ENCODE peak calls at places on chromosomes 3 and 15, in four cellular contexts. One of them, this sample, is unnamed.

GRCh38 chr15:28984421-28985375 is 98.9 kb downstream of the APBA2 start:
- DNase-seq in GM12891: no peak
- DNase-seq in esophagus muscularis mucosa: peak
- DNase-seq in A549: no peak
- DNase-seq in this sample: no peak

GRCh38 chr3:29334652-29335189 is 53.9 kb downstream of the RBMS3 start:
- DNase-seq in A549: no peak
- DNase-seq in GM12891: no peak
- DNase-seq in esophagus muscularis mucosa: no peak
- DNase-seq in this sample: no peak

GRCh38 chr3:115146032-115146417 is 1.1 kb downstream of the ZBTB20 start:
- DNase-seq in GM12891: no peak
- DNase-seq in esophagus muscularis mucosa: no peak
- DNase-seq in A549: peak
- DNase-seq in this sample: peak

GRCh38 chr3:24343084-24343783 is 151.4 kb downstream of the THRB start:
- DNase-seq in A549: no peak
- DNase-seq in GM12891: no peak
- DNase-seq in esophagus muscularis mucosa: no peak
- DNase-seq in this sample: no peak

GRCh38 chr3:174541708-174542107 is 317.4 kb upstream of the NAALADL2 start:
- DNase-seq in esophagus muscularis mucosa: no peak
- DNase-seq in GM12891: no peak
- DNase-seq in A549: no peak
- DNase-seq in this sample: no peak

GRCh38 chr15:70100495-70101331 is 3.0 kb upstream of the TLE3 start:
- DNase-seq in esophagus muscularis mucosa: no peak
- DNase-seq in GM12891: no peak
- DNase-seq in A549: peak
- DNase-seq in this sample: peak

GRCh38 chr3:60314064-60314463 is 937.2 kb downstream of the FHIT start:
- DNase-seq in A549: no peak
- DNase-seq in esophagus muscularis mucosa: no peak
- DNase-seq in GM12891: no peak
- DNase-seq in this sample: no peak

GRCh38 chr3:157844770-157845522 is 261.3 kb downstream of the SHOX2 start:
- DNase-seq in GM12891: no peak
- DNase-seq in A549: no peak
- DNase-seq in esophagus muscularis mucosa: no peak
- DNase-seq in this sample: no peak

GRCh38 chr3:196502775-196503181 is 790 bp downstream of the RNF168 start:
- DNase-seq in A549: peak
- DNase-seq in GM12891: no peak
- DNase-seq in esophagus muscularis mucosa: no peak
- DNase-seq in this sample: peak

GRCh38 chr3:183272142-183272541 is 19.1 kb downstream of the B3GNT5 start:
- DNase-seq in esophagus muscularis mucosa: no peak
- DNase-seq in A549: no peak
- DNase-seq in GM12891: no peak
- DNase-seq in this sample: no peak

GRCh38 chr3:193829781-193830180 is 236.8 kb downstream of the OPA1 start:
- DNase-seq in GM12891: no peak
- DNase-seq in esophagus muscularis mucosa: no peak
- DNase-seq in A549: no peak
- DNase-seq in this sample: no peak

GRCh38 chr3:29186982-29187718 is 93.7 kb upstream of the RBMS3 start:
- DNase-seq in esophagus muscularis mucosa: no peak
- DNase-seq in A549: peak
- DNase-seq in GM12891: no peak
- DNase-seq in this sample: no peak

GRCh38 chr3:36904641-36905040 is 40.2 kb downstream of the TRANK1 start:
- DNase-seq in A549: peak
- DNase-seq in esophagus muscularis mucosa: no peak
- DNase-seq in GM12891: no peak
- DNase-seq in this sample: no peak

GRCh38 chr3:194906970-194907629 is 221.4 kb downstream of the FAM43A start:
- DNase-seq in GM12891: no peak
- DNase-seq in A549: no peak
- DNase-seq in esophagus muscularis mucosa: peak
- DNase-seq in this sample: no peak

GRCh38 chr3:17745301-17745700 is 2.9 kb upstream of the TBC1D5 start:
- DNase-seq in esophagus muscularis mucosa: no peak
- DNase-seq in A549: no peak
- DNase-seq in GM12891: no peak
- DNase-seq in this sample: no peak

GRCh38 chr3:110932515-110933095 is 139.0 kb upstream of the NECTIN3 start:
- DNase-seq in GM12891: no peak
- DNase-seq in esophagus muscularis mucosa: no peak
- DNase-seq in A549: peak
- DNase-seq in this sample: no peak

GRCh38 chr15:47717036-47717611 is at the start of gene SEMA6D:
- DNase-seq in GM12891: peak
- DNase-seq in A549: peak
- DNase-seq in esophagus muscularis mucosa: no peak
- DNase-seq in this sample: no peak

GRCh38 chr15:40097968-40098476 is 10.7 kb downstream of the BMF start:
- DNase-seq in GM12891: no peak
- DNase-seq in A549: no peak
- DNase-seq in esophagus muscularis mucosa: no peak
- DNase-seq in this sample: peak

GRCh38 chr3:172397716-172398405 is 50.4 kb downstream of the GHSR start:
- DNase-seq in GM12891: no peak
- DNase-seq in esophagus muscularis mucosa: no peak
- DNase-seq in A549: peak
- DNase-seq in this sample: no peak

GRCh38 chr3:64332461-64333350 is 107.4 kb upstream of the PRICKLE2 start:
- DNase-seq in GM12891: no peak
- DNase-seq in A549: no peak
- DNase-seq in esophagus muscularis mucosa: peak
- DNase-seq in this sample: no peak

GRCh38 chr15:58221591-58222241 is 83.5 kb downstream of the AQP9 start:
- DNase-seq in esophagus muscularis mucosa: no peak
- DNase-seq in A549: peak
- DNase-seq in GM12891: no peak
- DNase-seq in this sample: no peak

GRCh38 chr15:97143847-97144711 is 813.6 kb downstream of the NR2F2 start:
- DNase-seq in esophagus muscularis mucosa: no peak
- DNase-seq in GM12891: no peak
- DNase-seq in A549: no peak
- DNase-seq in this sample: no peak

GRCh38 chr15:52256366-52256765 is 39.2 kb downstream of the MYO5C start:
- DNase-seq in GM12891: peak
- DNase-seq in esophagus muscularis mucosa: peak
- DNase-seq in A549: peak
- DNase-seq in this sample: peak

GRCh38 chr15:52258461-52258860 is 37.1 kb downstream of the MYO5C start:
- DNase-seq in GM12891: no peak
- DNase-seq in A549: no peak
- DNase-seq in esophagus muscularis mucosa: no peak
- DNase-seq in this sample: no peak

GRCh38 chr15:52255935-52256334 is 39.7 kb downstream of the MYO5C start:
- DNase-seq in esophagus muscularis mucosa: no peak
- DNase-seq in GM12891: no peak
- DNase-seq in A549: no peak
- DNase-seq in this sample: no peak

GRCh38 chr15:52257734-52258062 is 37.9 kb downstream of the MYO5C start:
- DNase-seq in esophagus muscularis mucosa: no peak
- DNase-seq in A549: no peak
- DNase-seq in GM12891: no peak
- DNase-seq in this sample: no peak

DNA sequence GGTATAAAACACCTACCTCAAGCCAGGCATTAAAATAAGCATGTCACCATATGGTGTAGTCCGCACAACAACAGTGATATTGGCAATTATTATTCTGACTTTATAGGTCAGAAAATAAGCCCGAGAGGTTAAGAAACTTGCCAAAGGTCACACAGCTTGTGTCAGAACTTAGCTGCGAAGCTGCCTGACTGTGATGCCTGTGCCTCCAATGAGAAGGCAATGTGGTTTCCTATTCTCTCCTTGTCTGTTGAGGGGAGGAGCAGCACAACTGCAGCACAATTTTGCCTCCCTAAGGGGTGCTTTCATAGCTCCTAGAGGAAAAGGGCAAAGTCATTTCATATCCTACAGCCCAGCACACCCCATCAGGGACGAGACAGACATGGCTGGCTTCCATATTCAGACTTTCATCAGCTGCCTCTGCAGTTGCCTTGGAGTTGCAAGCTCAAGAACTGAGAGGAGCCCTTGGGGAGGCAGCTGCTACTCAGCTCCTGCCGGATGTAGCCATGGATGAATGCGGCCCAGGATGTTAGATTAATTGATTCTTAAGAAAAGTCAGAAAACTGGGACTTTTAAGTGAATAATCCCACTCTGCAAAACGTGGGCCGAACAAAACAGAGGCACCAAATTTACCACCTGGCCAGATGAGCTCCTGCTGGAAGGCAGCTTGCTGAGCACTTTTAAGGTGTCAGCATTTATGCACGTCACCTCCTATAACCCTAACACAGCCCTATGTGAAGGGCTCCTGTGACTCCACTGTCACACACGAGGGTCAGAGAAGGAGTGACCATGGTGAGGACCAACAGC is 38.5 kb downstream of the MYO5C start:
- DNase-seq in GM12891: no peak
- DNase-seq in A549: no peak
- DNase-seq in esophagus muscularis mucosa: no peak
- DNase-seq in this sample: no peak
- TF ChIP-seq POLR2A in GM12891: no peak
- TF ChIP-seq POLR2A in A549: no peak
- TF ChIP-seq POLR2A in esophagus muscularis mucosa: no peak
- TF ChIP-seq POLR2A in this sample: no peak

GRCh38 chr3:133437391-133438093 is 37.7 kb downstream of the BFSP2 start:
- DNase-seq in A549: peak
- DNase-seq in GM12891: no peak
- DNase-seq in esophagus muscularis mucosa: no peak
- DNase-seq in this sample: no peak
- TF ChIP-seq POLR2A in A549: no peak
- TF ChIP-seq POLR2A in GM12891: no peak
- TF ChIP-seq POLR2A in esophagus muscularis mucosa: no peak
- TF ChIP-seq POLR2A in this sample: no peak

GRCh38 chr15:59353994-59354951 is 18.4 kb downstream of the MYO1E start:
- DNase-seq in esophagus muscularis mucosa: no peak
- DNase-seq in A549: no peak
- DNase-seq in GM12891: no peak
- DNase-seq in this sample: no peak
- TF ChIP-seq POLR2A in esophagus muscularis mucosa: no peak
- TF ChIP-seq POLR2A in A549: no peak
- TF ChIP-seq POLR2A in GM12891: no peak
- TF ChIP-seq POLR2A in this sample: no peak

GRCh38 chr3:52277071-52277964 is 1.1 kb downstream of the WDR82 start:
- DNase-seq in esophagus muscularis mucosa: peak
- DNase-seq in A549: peak
- DNase-seq in GM12891: no peak
- DNase-seq in this sample: peak
- TF ChIP-seq POLR2A in esophagus muscularis mucosa: no peak
- TF ChIP-seq POLR2A in A549: peak
- TF ChIP-seq POLR2A in GM12891: peak
- TF ChIP-seq POLR2A in this sample: peak

GRCh38 chr3:10010546-10011465 is 15.4 kb upstream of the FANCD2 start:
- DNase-seq in GM12891: peak
- DNase-seq in esophagus muscularis mucosa: peak
- DNase-seq in A549: peak
- DNase-seq in this sample: peak
- TF ChIP-seq POLR2A in GM12891: no peak
- TF ChIP-seq POLR2A in esophagus muscularis mucosa: no peak
- TF ChIP-seq POLR2A in A549: peak
- TF ChIP-seq POLR2A in this sample: peak

This sample was measured in Peyer's patch.